ENCODE peak calls at places on chromosomes 2 and 18, in seven cellular contexts. One of them, this sample, is unnamed.

GRCh38 chr18:55300469-55301195 is 287.4 kb downstream of the TCF4 start:
- DNase-seq in frontal cortex: no peak
- DNase-seq in ACHN: no peak
- DNase-seq in kidney tubule cell: no peak
- DNase-seq in pancreas: no peak
- DNase-seq in heart left ventricle: no peak
- DNase-seq in HEK293T: no peak
- DNase-seq in this sample: no peak

GRCh38 chr2:212424090-212424489 is 114.5 kb downstream of the ERBB4 start:
- DNase-seq in frontal cortex: no peak
- DNase-seq in ACHN: peak; percentile 3
- DNase-seq in kidney tubule cell: peak; percentile 67
- DNase-seq in pancreas: no peak
- DNase-seq in heart left ventricle: no peak
- DNase-seq in HEK293T: no peak
- DNase-seq in this sample: peak; percentile 29

GRCh38 chr2:64787698-64788097 is 134.0 kb upstream of the SERTAD2 start:
- DNase-seq in frontal cortex: no peak
- DNase-seq in ACHN: no peak
- DNase-seq in kidney tubule cell: no peak
- DNase-seq in pancreas: no peak
- DNase-seq in heart left ventricle: no peak
- DNase-seq in HEK293T: no peak
- DNase-seq in this sample: no peak

GRCh38 chr18:79935499-79935898 is 16.0 kb downstream of the SLC66A2 start:
- DNase-seq in frontal cortex: no peak
- DNase-seq in ACHN: no peak
- DNase-seq in kidney tubule cell: no peak
- DNase-seq in pancreas: no peak
- DNase-seq in heart left ventricle: no peak
- DNase-seq in HEK293T: no peak
- DNase-seq in this sample: no peak

GRCh38 chr2:230714122-230714453 is 1.4 kb downstream of the CAB39 start:
- DNase-seq in frontal cortex: peak; percentile 57
- DNase-seq in ACHN: peak; percentile 80
- DNase-seq in kidney tubule cell: peak; percentile 74
- DNase-seq in pancreas: no peak
- DNase-seq in heart left ventricle: no peak
- DNase-seq in HEK293T: no peak
- DNase-seq in this sample: peak; percentile 72

GRCh38 chr2:75614062-75614710 is 32.4 kb upstream of the MRPL19 start:
- DNase-seq in frontal cortex: no peak
- DNase-seq in ACHN: peak; percentile 31
- DNase-seq in kidney tubule cell: peak; percentile 81
- DNase-seq in pancreas: no peak
- DNase-seq in heart left ventricle: no peak
- DNase-seq in HEK293T: no peak
- DNase-seq in this sample: peak; percentile 73

GRCh38 chr2:236177604-236177966 is 9.4 kb upstream of the GBX2 start:
- DNase-seq in frontal cortex: no peak
- DNase-seq in ACHN: no peak
- DNase-seq in kidney tubule cell: peak; percentile 56
- DNase-seq in pancreas: no peak
- DNase-seq in heart left ventricle: no peak
- DNase-seq in HEK293T: peak; percentile 61
- DNase-seq in this sample: no peak

GRCh38 chr2:61795408-61795807 is 58.5 kb downstream of the FAM161A start:
- DNase-seq in frontal cortex: no peak
- DNase-seq in ACHN: no peak
- DNase-seq in kidney tubule cell: no peak
- DNase-seq in pancreas: no peak
- DNase-seq in heart left ventricle: no peak
- DNase-seq in HEK293T: no peak
- DNase-seq in this sample: no peak

GRCh38 chr18:2466978-2467377 is 104.3 kb downstream of the METTL4 start:
- DNase-seq in frontal cortex: no peak
- DNase-seq in ACHN: no peak
- DNase-seq in kidney tubule cell: no peak
- DNase-seq in pancreas: no peak
- DNase-seq in heart left ventricle: no peak
- DNase-seq in HEK293T: no peak
- DNase-seq in this sample: no peak

GRCh38 chr18:47260924-47261701 is 9.7 kb upstream of the SKOR2 start:
- DNase-seq in frontal cortex: no peak
- DNase-seq in ACHN: no peak
- DNase-seq in kidney tubule cell: no peak
- DNase-seq in pancreas: no peak
- DNase-seq in heart left ventricle: no peak
- DNase-seq in HEK293T: no peak
- DNase-seq in this sample: no peak

GRCh38 chr2:31992934-31993333 is 17.9 kb downstream of the MEMO1 start:
- DNase-seq in frontal cortex: no peak
- DNase-seq in ACHN: peak; percentile 27
- DNase-seq in kidney tubule cell: peak; percentile 10
- DNase-seq in pancreas: no peak
- DNase-seq in heart left ventricle: no peak
- DNase-seq in HEK293T: no peak
- DNase-seq in this sample: no peak

GRCh38 chr18:66124394-66124793 is 373.6 kb downstream of the CDH7 start:
- DNase-seq in frontal cortex: no peak
- DNase-seq in ACHN: peak; percentile 11
- DNase-seq in kidney tubule cell: no peak
- DNase-seq in pancreas: no peak
- DNase-seq in heart left ventricle: no peak
- DNase-seq in HEK293T: no peak
- DNase-seq in this sample: no peak

GRCh38 chr2:34822616-34823015 is 1223.5 kb upstream of the FAM98A start:
- DNase-seq in frontal cortex: no peak
- DNase-seq in ACHN: no peak
- DNase-seq in kidney tubule cell: no peak
- DNase-seq in pancreas: no peak
- DNase-seq in heart left ventricle: no peak
- DNase-seq in HEK293T: no peak
- DNase-seq in this sample: no peak

GRCh38 chr18:76445741-76446232 is 49.3 kb downstream of the ZNF516 start:
- DNase-seq in frontal cortex: no peak
- DNase-seq in ACHN: no peak
- DNase-seq in kidney tubule cell: no peak
- DNase-seq in pancreas: no peak
- DNase-seq in heart left ventricle: no peak
- DNase-seq in HEK293T: no peak
- DNase-seq in this sample: no peak

GRCh38 chr2:128172191-128172590 is 81.2 kb downstream of the UGGT1 start:
- DNase-seq in frontal cortex: no peak
- DNase-seq in ACHN: no peak
- DNase-seq in kidney tubule cell: no peak
- DNase-seq in pancreas: no peak
- DNase-seq in heart left ventricle: no peak
- DNase-seq in HEK293T: no peak
- DNase-seq in this sample: no peak

GRCh38 chr2:1868683-1869141 is 124.4 kb upstream of the PXDN start:
- DNase-seq in frontal cortex: no peak
- DNase-seq in ACHN: no peak
- DNase-seq in kidney tubule cell: no peak
- DNase-seq in pancreas: no peak
- DNase-seq in heart left ventricle: no peak
- DNase-seq in HEK293T: no peak
- DNase-seq in this sample: no peak

GRCh38 chr2:134466141-134466540 is 212.3 kb downstream of the MGAT5 start:
- DNase-seq in frontal cortex: no peak
- DNase-seq in ACHN: peak; percentile 51
- DNase-seq in kidney tubule cell: peak; percentile 55
- DNase-seq in pancreas: no peak
- DNase-seq in heart left ventricle: no peak
- DNase-seq in HEK293T: no peak
- DNase-seq in this sample: peak; percentile 39

GRCh38 chr2:84314901-84315330 is 144.2 kb downstream of the SUCLG1 start:
- DNase-seq in frontal cortex: peak; percentile 46
- DNase-seq in ACHN: peak; percentile 87
- DNase-seq in kidney tubule cell: peak; percentile 76
- DNase-seq in pancreas: peak; percentile 79
- DNase-seq in heart left ventricle: peak; percentile 61
- DNase-seq in HEK293T: peak; percentile 73
- DNase-seq in this sample: peak; percentile 69

GRCh38 chr2:119424284-119425118 is 7.2 kb upstream of the TMEM37 start:
- DNase-seq in frontal cortex: no peak
- DNase-seq in ACHN: no peak
- DNase-seq in kidney tubule cell: no peak
- DNase-seq in pancreas: no peak
- DNase-seq in heart left ventricle: no peak
- DNase-seq in HEK293T: no peak
- DNase-seq in this sample: no peak

GRCh38 chr2:54504866-54505265 is 48.7 kb downstream of the SPTBN1 start:
- DNase-seq in frontal cortex: no peak
- DNase-seq in ACHN: no peak
- DNase-seq in kidney tubule cell: no peak
- DNase-seq in pancreas: no peak
- DNase-seq in heart left ventricle: no peak
- DNase-seq in HEK293T: no peak
- DNase-seq in this sample: no peak

GRCh38 chr18:35024965-35025364 is 16.2 kb upstream of the MAPRE2 start:
- DNase-seq in frontal cortex: no peak
- DNase-seq in ACHN: no peak
- DNase-seq in kidney tubule cell: peak; percentile 53
- DNase-seq in pancreas: peak; percentile 85
- DNase-seq in heart left ventricle: peak; percentile 82
- DNase-seq in HEK293T: no peak
- DNase-seq in this sample: no peak

GRCh38 chr2:168194784-168195522 is 52.4 kb downstream of the STK39 start:
- DNase-seq in frontal cortex: no peak
- DNase-seq in ACHN: no peak
- DNase-seq in kidney tubule cell: no peak
- DNase-seq in pancreas: no peak
- DNase-seq in heart left ventricle: no peak
- DNase-seq in HEK293T: no peak
- DNase-seq in this sample: no peak

GRCh38 chr2:23794234-23794633 is 132.7 kb downstream of the ATAD2B start:
- DNase-seq in frontal cortex: no peak
- DNase-seq in ACHN: no peak
- DNase-seq in kidney tubule cell: no peak
- DNase-seq in pancreas: no peak
- DNase-seq in heart left ventricle: no peak
- DNase-seq in HEK293T: no peak
- DNase-seq in this sample: no peak

GRCh38 chr2:11104794-11105660 is 50.2 kb upstream of the SLC66A3 start:
- DNase-seq in frontal cortex: no peak
- DNase-seq in ACHN: no peak
- DNase-seq in kidney tubule cell: no peak
- DNase-seq in pancreas: no peak
- DNase-seq in heart left ventricle: no peak
- DNase-seq in HEK293T: no peak
- DNase-seq in this sample: no peak

GRCh38 chr2:216477283-216478035 is 21.2 kb upstream of the RPL37A start:
- DNase-seq in frontal cortex: no peak
- DNase-seq in ACHN: no peak
- DNase-seq in kidney tubule cell: peak; percentile 5
- DNase-seq in pancreas: no peak
- DNase-seq in heart left ventricle: no peak
- DNase-seq in HEK293T: no peak
- DNase-seq in this sample: no peak

GRCh38 chr18:67217551-67218166 is 298.9 kb downstream of the DSEL start:
- DNase-seq in frontal cortex: peak; percentile 33
- DNase-seq in ACHN: peak; percentile 52
- DNase-seq in kidney tubule cell: peak; percentile 60
- DNase-seq in pancreas: peak; percentile 41
- DNase-seq in heart left ventricle: peak; percentile 20
- DNase-seq in HEK293T: peak; percentile 10
- DNase-seq in this sample: peak; percentile 39

GRCh38 chr2:220451438-220451837 is 824.0 kb downstream of the SLC4A3 start:
- DNase-seq in frontal cortex: no peak
- DNase-seq in ACHN: no peak
- DNase-seq in kidney tubule cell: no peak
- DNase-seq in pancreas: no peak
- DNase-seq in heart left ventricle: no peak
- DNase-seq in HEK293T: no peak
- DNase-seq in this sample: no peak

GRCh38 chr2:127208313-127208712 is 11.8 kb downstream of the CYP27C1 start:
- DNase-seq in frontal cortex: no peak
- DNase-seq in ACHN: no peak
- DNase-seq in kidney tubule cell: no peak
- DNase-seq in pancreas: no peak
- DNase-seq in heart left ventricle: no peak
- DNase-seq in HEK293T: no peak
- DNase-seq in this sample: no peak

GRCh38 chr2:97726311-97727064 is 13.1 kb downstream of the ZAP70 start:
- DNase-seq in frontal cortex: no peak
- DNase-seq in ACHN: no peak
- DNase-seq in kidney tubule cell: no peak
- DNase-seq in pancreas: no peak
- DNase-seq in heart left ventricle: peak; percentile 75
- DNase-seq in HEK293T: no peak
- DNase-seq in this sample: no peak

GRCh38 chr2:1661891-1662605 is 82.3 kb downstream of the PXDN start:
- DNase-seq in frontal cortex: no peak
- DNase-seq in ACHN: no peak
- DNase-seq in kidney tubule cell: no peak
- DNase-seq in pancreas: no peak
- DNase-seq in heart left ventricle: no peak
- DNase-seq in HEK293T: no peak
- DNase-seq in this sample: no peak

GRCh38 chr2:142037051-142037450 is 93.8 kb downstream of the LRP1B start:
- DNase-seq in frontal cortex: no peak
- DNase-seq in ACHN: no peak
- DNase-seq in kidney tubule cell: peak; percentile 42
- DNase-seq in pancreas: no peak
- DNase-seq in heart left ventricle: no peak
- DNase-seq in HEK293T: peak; percentile 6
- DNase-seq in this sample: peak; percentile 60